ENCODE peak calls at places on chromosomes 12 and 14, in four cellular contexts. M, R, D and E are unnamed samples.

GRCh38 chr14:57209561-57209960 is 59.1 kb downstream of the EXOC5 start:
- DNase-seq in M (no peak), D (no peak), R (peak; percentile 20), E (no peak)

GRCh38 chr14:46490150-46490769 is 161.3 kb downstream of the RPL10L start:
- DNase-seq in M (no peak), R (no peak), D (no peak), E (no peak)

GRCh38 chr12:27052176-27052575 is 29.8 kb downstream of the MED21 start:
- DNase-seq in D (no peak), R (no peak), M (no peak), E (no peak)

GRCh38 chr12:86711716-86712115 is 455.5 kb upstream of the MGAT4C start:
- DNase-seq in R (no peak), D (no peak), M (no peak), E (no peak)

GRCh38 chr12:55704824-55705780 is 2.6 kb downstream of the ITGA7 start:
- DNase-seq in M (no peak), D (no peak), R (no peak), E (no peak)

GRCh38 chr12:57736743-57737466 is 1.6 kb downstream of the AGAP2 start:
- DNase-seq in D (no peak), R (no peak), M (no peak), E (no peak)

GRCh38 chr14:50667491-50668007 is 557 bp downstream of the SAV1 start:
- DNase-seq in M (peak; percentile 27), D (no peak), R (peak; percentile 5), E (no peak)

GRCh38 chr12:121430821-121431415 is 31.0 kb downstream of the RNF34 start:
- DNase-seq in R (no peak), M (no peak), D (no peak), E (no peak)

GRCh38 chr12:46998811-46999368 is 80.5 kb upstream of the PCED1B start:
- DNase-seq in D (no peak), M (no peak), R (peak; percentile 77), E (peak; percentile 41)

GRCh38 chr12:44603701-44604100 is 272.4 kb downstream of the NELL2 start:
- DNase-seq in D (no peak), R (no peak), M (no peak), E (no peak)

GRCh38 chr12:64801381-64801780 is 23.1 kb upstream of the TBC1D30 start:
- DNase-seq in M (no peak), R (no peak), D (no peak), E (no peak)

GRCh38 chr14:87181288-87181687 is 811.7 kb downstream of the GALC start:
- DNase-seq in R (no peak), D (no peak), M (no peak), E (no peak)

GRCh38 chr12:6084261-6084968 is 40.1 kb downstream of the VWF start:
- DNase-seq in M (no peak), D (peak; percentile 34), R (peak; percentile 59), E (no peak)

GRCh38 chr12:102169922-102170698 is 27.5 kb downstream of the PMCH start:
- DNase-seq in R (peak; percentile 31), D (no peak), M (no peak), E (no peak)

GRCh38 chr14:21476526-21476924 is 234 bp downstream of the RAB2B start:
- DNase-seq in D (no peak), R (peak; percentile 88), M (no peak), E (no peak)

GRCh38 chr14:64178814-64179213 is 115.4 kb downstream of the ESR2 start:
- DNase-seq in D (no peak), R (no peak), M (no peak), E (no peak)

GRCh38 chr14:93953263-93953662 is 23.1 kb downstream of the ASB2 start:
- DNase-seq in D (no peak), M (no peak), R (no peak), E (no peak)

GRCh38 chr12:24510581-24511125 is 438.2 kb downstream of the BCAT1 start:
- DNase-seq in M (no peak), R (no peak), D (no peak), E (no peak)

GRCh38 chr14:68846466-68846865 is 53.6 kb upstream of the ZFP36L1 start:
- DNase-seq in R (no peak), D (no peak), M (no peak), E (no peak)

GRCh38 chr14:42428996-42429395 is 822.3 kb downstream of the LRFN5 start:
- DNase-seq in D (no peak), M (no peak), R (no peak), E (no peak)

GRCh38 chr12:32889073-32889760 is 7.4 kb downstream of the PKP2 start:
- DNase-seq in M (no peak), D (no peak), R (no peak), E (no peak)

GRCh38 chr12:662541-663292 is 528 bp downstream of the NINJ2 start:
- DNase-seq in R (peak; percentile 32), M (no peak), D (no peak), E (no peak)

GRCh38 chr12:111692575-111693210 is 6.8 kb downstream of the ACAD10 start:
- DNase-seq in M (no peak), R (peak; percentile 20), D (no peak), E (no peak)

GRCh38 chr14:53409974-53410373 is 256.9 kb upstream of the DDHD1 start:
- DNase-seq in R (peak; percentile 9), M (no peak), D (no peak), E (no peak)

GRCh38 chr12:33093534-33093933 is 197.0 kb upstream of the PKP2 start:
- DNase-seq in M (no peak), D (no peak), R (no peak), E (no peak)

GRCh38 chr12:32252199-32253073 is 145.8 kb downstream of the BICD1 start:
- DNase-seq in M (no peak), R (no peak), D (no peak), E (no peak)

GRCh38 chr14:65352964-65353530 is 59.5 kb upstream of the FUT8 start:
- DNase-seq in M (no peak), R (no peak), D (no peak), E (no peak)

GRCh38 chr14:66038214-66038977 is 447.8 kb upstream of the CCDC196 start:
- DNase-seq in D (peak; percentile 16), R (peak; percentile 67), M (no peak), E (peak; percentile 21)

GRCh38 chr12:131000000-131000486 is 46.3 kb downstream of the ADGRD1 start:
- DNase-seq in R (no peak), M (no peak), D (no peak), E (no peak)

GRCh38 chr14:83559721-83560120 is 1970.2 kb upstream of the FLRT2 start:
- DNase-seq in D (no peak), R (no peak), M (no peak), E (no peak)

GRCh38 chr14:105888784-105889665 is 362.6 kb downstream of the TMEM121 start:
- DNase-seq in R (no peak), M (no peak), D (no peak), E (no peak)